ENCODE peak calls at places on chromosomes 4 and X, in nine cellular contexts. A, U, K, F, M, G, J, I and Q are unnamed samples. For H3K4me1, the result is how much of the 10 kb centered on the place peaks cover.

GRCh38 chr4:147596976-147597375 is 20.2 kb upstream of the TMEM184C start:
- DNase-seq in A (no peak), U (no peak), K (no peak), F (no peak), M (no peak), G (no peak), J (no peak), I (no peak), Q (no peak)

GRCh38 chr4:88418411-88418810 is 38.5 kb upstream of the HERC5 start:
- DNase-seq in A (no peak), U (no peak), K (no peak), F (no peak), M (no peak), G (no peak), J (no peak), I (no peak), Q (no peak)

GRCh38 chr4:91280551-91281290 is 1023.0 kb upstream of the GRID2 start:
- DNase-seq in A (no peak), U (no peak), K (no peak), F (no peak), M (no peak), G (no peak), J (no peak), I (no peak), Q (no peak)

GRCh38 chr4:145912391-145912790 is 26.2 kb downstream of the ZNF827 start:
- DNase-seq in A (no peak), U (no peak), K (no peak), F (no peak), M (no peak), G (no peak), J (no peak), I (no peak), Q (no peak)

GRCh38 chrX:111507931-111508330 is 3.5 kb upstream of the SERTM2 start:
- DNase-seq in A (no peak), U (no peak), K (no peak), F (no peak), M (no peak), G (no peak), J (no peak), I (no peak), Q (no peak)

GRCh38 chrX:53456254-53456653 is 22.1 kb upstream of the HSD17B10 start:
- DNase-seq in A (no peak), U (no peak), K (no peak), F (no peak), M (no peak), G (no peak), J (no peak), I (no peak), Q (no peak)

GRCh38 chrX:115970718-115971117 is 199.8 kb upstream of the AGTR2 start:
- DNase-seq in A (no peak), U (no peak), K (no peak), F (no peak), M (no peak), G (no peak), J (no peak), I (no peak), Q (no peak)

GRCh38 chr4:146053901-146054300 is 115.3 kb upstream of the ZNF827 start:
- DNase-seq in A (no peak), U (no peak), K (no peak), F (no peak), M (no peak), G (no peak), J (no peak), I (no peak), Q (no peak)

GRCh38 chrX:84475596-84475995 is 26.7 kb downstream of the HDX start:
- DNase-seq in A (no peak), U (no peak), K (no peak), F (no peak), M (no peak), G (no peak), J (no peak), I (no peak), Q (no peak)

GRCh38 chrX:105662248-105662647 is 160.1 kb upstream of the NRK start:
- DNase-seq in A (no peak), U (no peak), K (no peak), F (no peak), M (no peak), G (no peak), J (no peak), I (no peak), Q (no peak)

GRCh38 chrX:71216446-71216845 is 6.6 kb upstream of the GJB1 start:
- DNase-seq in A (no peak), U (peak), K (no peak), F (no peak), M (no peak), G (no peak), J (peak), I (no peak), Q (no peak)

GRCh38 chrX:32804034-32804433 is 407.3 kb downstream of the DMD start:
- DNase-seq in A (no peak), U (no peak), K (no peak), F (no peak), M (no peak), G (no peak), J (no peak), I (no peak), Q (no peak)

GRCh38 chr4:147285751-147286150 is 195.1 kb upstream of the EDNRA start:
- DNase-seq in A (no peak), U (no peak), K (no peak), F (no peak), M (no peak), G (no peak), J (no peak), I (no peak), Q (no peak)

GRCh38 chr4:40575846-40576245 is 53.8 kb downstream of the RBM47 start:
- DNase-seq in A (no peak), U (no peak), K (no peak), F (no peak), M (no peak), G (no peak), J (no peak), I (no peak), Q (no peak)

GRCh38 chr4:33780952-33781655 is 2463.2 kb downstream of the ARAP2 start:
- DNase-seq in A (peak), U (no peak), K (no peak), F (no peak), M (peak), G (no peak), J (no peak), I (no peak), Q (no peak)

GRCh38 chrX:119791437-119792231 is at the start of gene RPL39:
- DNase-seq in A (peak), U (peak), K (peak), F (peak), M (peak), G (peak), J (peak), I (peak), Q (peak)

GRCh38 chr4:177451108-177451500 is 8.9 kb upstream of the AGA start:
- DNase-seq in A (no peak), U (no peak), K (no peak), F (no peak), M (no peak), G (no peak), J (no peak), I (no peak), Q (no peak)

GRCh38 chr4:86788826-86789225 is 60.4 kb downstream of the SLC10A6 start:
- DNase-seq in A (no peak), U (no peak), K (no peak), F (no peak), M (no peak), G (no peak), J (no peak), I (no peak), Q (no peak)

GRCh38 chr4:54118850-54119589 is 19.1 kb downstream of the GSX2 start:
- DNase-seq in A (no peak), U (no peak), K (no peak), F (no peak), M (no peak), G (no peak), J (no peak), I (no peak), Q (no peak)

GRCh38 chr4:40038972-40039371 is 17.7 kb upstream of the N4BP2 start:
- DNase-seq in A (no peak), U (no peak), K (no peak), F (no peak), M (no peak), G (no peak), J (no peak), I (no peak), Q (no peak)

GRCh38 chr4:71550220-71551190 is 211.7 kb downstream of the SLC4A4 start:
- DNase-seq in A (no peak), U (no peak), K (no peak), F (no peak), M (no peak), G (no peak), J (peak), I (no peak), Q (no peak)

GRCh38 chr4:88705805-88706518 is 8.3 kb upstream of the NAP1L5 start:
- DNase-seq in A (no peak), U (no peak), K (no peak), F (no peak), M (no peak), G (no peak), J (no peak), I (no peak), Q (no peak)

GRCh38 chrX:17805120-17805519 is 56.0 kb downstream of the RAI2 start:
- DNase-seq in A (no peak), U (no peak), K (no peak), F (no peak), M (no peak), G (no peak), J (no peak), I (no peak), Q (no peak)

GRCh38 chr4:184417802-184418511 is 56.4 kb downstream of the IRF2 start:
- DNase-seq in A (peak), U (peak), K (peak), F (no peak), M (peak), G (no peak), J (no peak), I (no peak), Q (no peak)

GRCh38 chr4:41413670-41414069 is 124.3 kb upstream of the LIMCH1 start:
- DNase-seq in A (no peak), U (no peak), K (no peak), F (no peak), M (no peak), G (no peak), J (no peak), I (no peak), Q (no peak)

GRCh38 chr4:103718993-103719319 is 829 bp downstream of the TACR3 start:
- DNase-seq in A (no peak), U (no peak), K (no peak), F (no peak), M (no peak), G (no peak), J (no peak), I (no peak), Q (no peak)

GRCh38 chr4:170007113-170007512 is 19.1 kb downstream of the MFAP3L start:
- DNase-seq in A (no peak), U (no peak), K (no peak), F (no peak), M (no peak), G (peak), J (no peak), I (no peak), Q (no peak)

DNA sequence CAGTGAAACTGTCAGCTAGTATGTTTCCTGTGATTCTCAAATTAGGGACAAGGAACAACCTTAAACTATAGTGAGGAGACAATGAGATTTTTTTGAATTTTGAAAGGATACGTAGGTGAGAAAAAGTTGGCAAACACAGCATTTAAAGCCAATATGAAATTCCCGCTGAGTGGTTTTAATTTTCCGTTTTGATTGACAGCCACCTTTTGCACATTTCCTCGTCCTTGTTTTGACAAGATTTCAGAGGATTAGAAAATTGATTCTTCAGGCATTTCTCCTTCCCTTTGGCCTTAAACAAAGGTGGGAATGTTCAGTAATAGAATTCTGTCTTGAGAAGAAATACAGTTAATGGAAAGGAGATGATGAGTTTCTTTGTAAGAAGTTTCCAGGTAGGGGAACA is 52.2 kb downstream of the RAPGEF2 start:
- DNase-seq in A (no peak), U (no peak), K (no peak), F (no peak), M (no peak), G (no peak), J (no peak), I (no peak), Q (no peak)
- H3K4me1 ChIP-seq in A (under half), U (under half), K (under half), F (under half), M (under half), G (half or more), J (under half), I (under half), Q (half or more)

GRCh38 chrX:46836701-46837542 is at the start of gene RP2:
- DNase-seq in A (peak), U (peak), K (peak), F (peak), M (peak), G (peak), J (peak), I (peak), Q (peak)
- TF ChIP-seq POLR2A in A (peak), U (peak), K (peak), F (peak), M (peak), G (peak), J (peak), I (peak), Q (peak)

DNA sequence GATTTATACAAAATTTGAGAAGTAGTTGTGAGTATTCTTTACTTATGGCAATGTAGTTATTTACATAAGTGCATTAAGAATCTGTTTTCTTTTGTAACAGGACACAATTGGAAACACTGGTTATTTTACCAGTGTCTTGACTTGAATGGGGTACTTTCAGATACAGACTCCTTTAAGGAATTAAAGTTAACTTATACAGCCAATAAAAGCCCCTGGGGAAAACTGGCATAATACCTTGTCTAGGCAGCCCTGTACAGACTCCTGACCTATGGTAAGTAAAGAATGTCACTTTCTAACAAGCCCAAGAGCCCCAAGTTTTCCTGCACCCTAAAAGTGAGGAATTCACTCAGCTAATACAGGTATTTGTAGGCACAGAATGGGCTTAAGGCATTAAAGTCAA is 241.8 kb downstream of the CPXCR1 start:
- DNase-seq in A (no peak), U (no peak), K (no peak), F (no peak), M (no peak), G (no peak), J (no peak), I (no peak), Q (no peak)
- H3K4me1 ChIP-seq in A (under half), U (under half), K (under half), F (under half), M (under half), G (under half), J (under half), I (under half), Q (under half)

GRCh38 chr4:108055787-108056186 is 66.1 kb downstream of the HADH start:
- DNase-seq in A (no peak), U (no peak), K (no peak), F (no peak), M (no peak), G (no peak), J (no peak), I (no peak), Q (no peak)

GRCh38 chr4:108053281-108053701 is 63.6 kb downstream of the HADH start:
- DNase-seq in A (no peak), U (no peak), K (no peak), F (no peak), M (no peak), G (no peak), J (no peak), I (no peak), Q (no peak)

GRCh38 chr4:108058685-108059440 is 69.2 kb downstream of the HADH start:
- DNase-seq in A (no peak), U (peak), K (no peak), F (no peak), M (peak), G (no peak), J (no peak), I (no peak), Q (no peak)

GRCh38 chr4:108054025-108054424 is 64.3 kb downstream of the HADH start:
- DNase-seq in A (no peak), U (no peak), K (no peak), F (no peak), M (no peak), G (no peak), J (no peak), I (no peak), Q (no peak)

GRCh38 chr4:108056418-108056817 is 66.7 kb downstream of the HADH start:
- DNase-seq in A (no peak), U (no peak), K (no peak), F (no peak), M (no peak), G (no peak), J (no peak), I (no peak), Q (no peak)
- TF ChIP-seq POLR2A in A (no peak), U (no peak), K (no peak), F (no peak), M (no peak), G (no peak), J (no peak), I (no peak), Q (no peak)